ENCODE peak calls at places on chromosomes 5 and 9, in seven cellular contexts. One of them, this sample, is unnamed. For H3K27me3 and H3K4me1, the result is how much of the 10 kb centered on the place peaks cover.

GRCh38 chr9:76023715-76024195 is 133.3 kb downstream of the PCSK5 start:
- DNase-seq in testis: peak
- DNase-seq in H9: no peak
- DNase-seq in breast epithelium: no peak
- DNase-seq in IMR-90: no peak
- DNase-seq in left ventricle myocardium inferior: no peak
- DNase-seq in upper lobe of right lung: no peak
- DNase-seq in this sample: no peak

GRCh38 chr5:135737701-135738563 is 96.5 kb upstream of the SLC25A48 start:
- DNase-seq in IMR-90: no peak
- DNase-seq in testis: no peak
- DNase-seq in upper lobe of right lung: no peak
- DNase-seq in breast epithelium: no peak
- DNase-seq in left ventricle myocardium inferior: no peak
- DNase-seq in H9: peak
- DNase-seq in this sample: no peak

GRCh38 chr9:16315720-16316119 is 554.8 kb downstream of the BNC2 start:
- DNase-seq in IMR-90: no peak
- DNase-seq in testis: no peak
- DNase-seq in left ventricle myocardium inferior: no peak
- DNase-seq in breast epithelium: no peak
- DNase-seq in H9: peak
- DNase-seq in upper lobe of right lung: no peak
- DNase-seq in this sample: no peak

GRCh38 chr5:6576861-6577501 is 55.9 kb downstream of the NSUN2 start:
- DNase-seq in testis: peak
- DNase-seq in IMR-90: peak
- DNase-seq in left ventricle myocardium inferior: no peak
- DNase-seq in upper lobe of right lung: no peak
- DNase-seq in breast epithelium: no peak
- DNase-seq in H9: peak
- DNase-seq in this sample: peak

GRCh38 chr5:140800816-140801493 is at the start of gene PCDHA3:
- DNase-seq in H9: no peak
- DNase-seq in breast epithelium: no peak
- DNase-seq in left ventricle myocardium inferior: no peak
- DNase-seq in IMR-90: peak
- DNase-seq in testis: peak
- DNase-seq in upper lobe of right lung: no peak
- DNase-seq in this sample: peak

GRCh38 chr5:113488645-113489184 is 462 bp upstream of the MCC start:
- DNase-seq in breast epithelium: no peak
- DNase-seq in IMR-90: peak
- DNase-seq in left ventricle myocardium inferior: no peak
- DNase-seq in H9: no peak
- DNase-seq in testis: no peak
- DNase-seq in upper lobe of right lung: no peak
- DNase-seq in this sample: no peak

GRCh38 chr9:108245901-108246300 is 609.9 kb downstream of the ACTL7B start:
- DNase-seq in left ventricle myocardium inferior: no peak
- DNase-seq in IMR-90: no peak
- DNase-seq in breast epithelium: no peak
- DNase-seq in testis: no peak
- DNase-seq in upper lobe of right lung: no peak
- DNase-seq in H9: no peak
- DNase-seq in this sample: no peak

GRCh38 chr9:14542071-14542470 is 151.2 kb downstream of the ZDHHC21 start:
- DNase-seq in left ventricle myocardium inferior: no peak
- DNase-seq in H9: no peak
- DNase-seq in upper lobe of right lung: no peak
- DNase-seq in testis: no peak
- DNase-seq in IMR-90: no peak
- DNase-seq in breast epithelium: no peak
- DNase-seq in this sample: no peak

GRCh38 chr9:93951655-93952118 is 3.5 kb downstream of the BARX1 start:
- DNase-seq in upper lobe of right lung: no peak
- DNase-seq in IMR-90: no peak
- DNase-seq in testis: no peak
- DNase-seq in breast epithelium: no peak
- DNase-seq in left ventricle myocardium inferior: no peak
- DNase-seq in H9: peak
- DNase-seq in this sample: no peak

GRCh38 chr9:93949073-93949693 is 6.0 kb downstream of the BARX1 start:
- DNase-seq in breast epithelium: no peak
- DNase-seq in testis: no peak
- DNase-seq in IMR-90: no peak
- DNase-seq in H9: peak
- DNase-seq in upper lobe of right lung: no peak
- DNase-seq in left ventricle myocardium inferior: no peak
- DNase-seq in this sample: no peak

GRCh38 chr9:93948456-93949072 is 6.6 kb downstream of the BARX1 start:
- DNase-seq in breast epithelium: no peak
- DNase-seq in left ventricle myocardium inferior: no peak
- DNase-seq in testis: no peak
- DNase-seq in H9: peak
- DNase-seq in IMR-90: no peak
- DNase-seq in upper lobe of right lung: no peak
- DNase-seq in this sample: no peak

GRCh38 chr9:93950619-93951601 is 4.2 kb downstream of the BARX1 start:
- DNase-seq in left ventricle myocardium inferior: no peak
- DNase-seq in IMR-90: no peak
- DNase-seq in testis: peak
- DNase-seq in breast epithelium: no peak
- DNase-seq in H9: peak
- DNase-seq in upper lobe of right lung: peak
- DNase-seq in this sample: no peak

DNA sequence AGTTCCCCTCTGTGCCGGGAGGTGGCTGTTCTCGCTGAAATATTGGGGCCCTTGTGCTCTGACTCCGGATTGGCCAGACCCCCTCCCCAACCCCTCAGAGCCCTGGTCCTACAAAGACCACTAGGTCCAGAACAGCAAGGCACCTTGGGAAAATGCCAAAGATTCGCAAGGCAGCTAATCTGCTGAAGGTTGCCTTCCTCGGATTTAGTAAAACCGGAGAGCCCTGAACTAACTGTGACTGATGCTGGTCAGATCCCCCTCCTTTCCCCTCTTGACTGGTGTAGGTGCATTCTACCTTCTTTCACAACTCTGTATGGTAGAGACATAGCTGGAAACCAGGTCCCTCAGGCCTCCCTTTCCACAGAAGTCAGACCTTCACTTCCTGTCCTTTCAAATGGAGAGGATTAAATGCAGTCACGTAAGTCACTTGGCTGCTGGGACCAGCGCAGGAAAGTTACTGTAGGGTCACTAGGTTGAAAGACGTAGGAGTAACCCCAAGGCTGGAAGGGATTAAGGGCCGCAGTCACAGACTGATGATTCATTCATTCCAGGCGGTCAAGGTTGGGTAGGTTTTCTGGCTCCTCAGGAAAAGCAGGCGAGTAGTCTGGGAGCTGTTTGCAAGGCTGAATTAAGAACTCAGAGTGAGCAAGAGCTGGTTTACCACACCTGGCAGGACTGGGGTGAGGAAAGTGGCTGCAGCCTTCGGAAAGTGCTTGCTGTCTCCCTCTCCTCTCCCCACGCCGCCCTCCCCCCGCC is 5.3 kb downstream of the BARX1 start:
- DNase-seq in testis: no peak
- DNase-seq in H9: peak
- DNase-seq in left ventricle myocardium inferior: no peak
- DNase-seq in upper lobe of right lung: no peak
- DNase-seq in IMR-90: no peak
- DNase-seq in breast epithelium: no peak
- DNase-seq in this sample: no peak
- H3K27me3 ChIP-seq in testis: under half
- H3K27me3 ChIP-seq in H9: half or more
- H3K27me3 ChIP-seq in left ventricle myocardium inferior: half or more
- H3K27me3 ChIP-seq in upper lobe of right lung: half or more
- H3K27me3 ChIP-seq in IMR-90: half or more
- H3K27me3 ChIP-seq in breast epithelium: half or more
- H3K27me3 ChIP-seq in this sample: under half

GRCh38 chr5:61301345-61301744 is 30.7 kb upstream of the ZSWIM6 start:
- DNase-seq in H9: no peak
- DNase-seq in testis: no peak
- DNase-seq in breast epithelium: no peak
- DNase-seq in upper lobe of right lung: no peak
- DNase-seq in IMR-90: peak
- DNase-seq in left ventricle myocardium inferior: no peak
- DNase-seq in this sample: no peak

GRCh38 chr5:61299254-61299653 is 32.8 kb upstream of the ZSWIM6 start:
- DNase-seq in breast epithelium: peak
- DNase-seq in testis: no peak
- DNase-seq in H9: no peak
- DNase-seq in left ventricle myocardium inferior: no peak
- DNase-seq in upper lobe of right lung: no peak
- DNase-seq in IMR-90: no peak
- DNase-seq in this sample: no peak

GRCh38 chr5:61304611-61305369 is 27.3 kb upstream of the ZSWIM6 start:
- DNase-seq in left ventricle myocardium inferior: peak
- DNase-seq in breast epithelium: no peak
- DNase-seq in H9: no peak
- DNase-seq in testis: no peak
- DNase-seq in IMR-90: peak
- DNase-seq in upper lobe of right lung: peak
- DNase-seq in this sample: no peak

GRCh38 chr5:61303348-61303747 is 28.7 kb upstream of the ZSWIM6 start:
- DNase-seq in IMR-90: no peak
- DNase-seq in upper lobe of right lung: no peak
- DNase-seq in left ventricle myocardium inferior: no peak
- DNase-seq in breast epithelium: no peak
- DNase-seq in H9: no peak
- DNase-seq in testis: no peak
- DNase-seq in this sample: no peak

DNA sequence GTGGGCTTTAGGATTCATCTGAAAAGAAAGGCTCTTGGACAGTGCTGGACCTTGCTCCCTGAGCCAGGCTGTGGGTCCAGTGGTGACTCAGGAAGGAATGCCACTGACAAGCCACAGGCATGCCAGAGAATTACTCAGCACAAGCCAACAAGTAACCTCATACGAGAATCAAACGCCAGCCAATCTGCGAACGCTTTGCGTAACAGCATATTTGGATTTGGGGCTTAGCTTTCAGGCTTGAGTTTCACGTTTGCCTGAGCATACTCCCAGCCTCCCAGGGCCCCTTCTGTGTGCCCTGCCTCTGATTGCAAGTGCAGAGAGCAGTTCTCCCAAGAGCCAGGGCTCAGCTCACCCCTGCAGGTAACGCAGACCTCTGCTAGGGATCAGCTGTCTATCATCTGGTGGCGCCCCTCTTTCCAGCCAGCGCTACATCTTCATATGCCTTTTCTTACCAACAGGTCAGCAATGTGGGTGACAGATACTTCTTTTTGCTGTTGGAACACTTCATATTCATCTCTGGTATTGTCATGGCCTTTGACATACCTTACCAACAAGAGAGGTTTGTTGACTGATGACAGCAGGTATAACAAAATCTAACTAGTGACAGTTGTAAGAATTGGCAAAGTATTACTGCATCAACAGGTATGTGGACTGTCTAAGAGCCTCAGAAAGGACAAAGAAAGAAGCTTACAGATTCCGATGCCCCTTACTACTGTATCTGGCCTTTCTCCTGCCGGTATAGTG is 30.1 kb upstream of the ZSWIM6 start:
- DNase-seq in breast epithelium: peak
- DNase-seq in testis: no peak
- DNase-seq in H9: no peak
- DNase-seq in upper lobe of right lung: peak
- DNase-seq in left ventricle myocardium inferior: peak
- DNase-seq in IMR-90: peak
- DNase-seq in this sample: no peak
- H3K4me1 ChIP-seq in breast epithelium: under half
- H3K4me1 ChIP-seq in testis: under half
- H3K4me1 ChIP-seq in H9: under half
- H3K4me1 ChIP-seq in upper lobe of right lung: under half
- H3K4me1 ChIP-seq in left ventricle myocardium inferior: half or more
- H3K4me1 ChIP-seq in IMR-90: under half
- H3K4me1 ChIP-seq in this sample: under half

DNA sequence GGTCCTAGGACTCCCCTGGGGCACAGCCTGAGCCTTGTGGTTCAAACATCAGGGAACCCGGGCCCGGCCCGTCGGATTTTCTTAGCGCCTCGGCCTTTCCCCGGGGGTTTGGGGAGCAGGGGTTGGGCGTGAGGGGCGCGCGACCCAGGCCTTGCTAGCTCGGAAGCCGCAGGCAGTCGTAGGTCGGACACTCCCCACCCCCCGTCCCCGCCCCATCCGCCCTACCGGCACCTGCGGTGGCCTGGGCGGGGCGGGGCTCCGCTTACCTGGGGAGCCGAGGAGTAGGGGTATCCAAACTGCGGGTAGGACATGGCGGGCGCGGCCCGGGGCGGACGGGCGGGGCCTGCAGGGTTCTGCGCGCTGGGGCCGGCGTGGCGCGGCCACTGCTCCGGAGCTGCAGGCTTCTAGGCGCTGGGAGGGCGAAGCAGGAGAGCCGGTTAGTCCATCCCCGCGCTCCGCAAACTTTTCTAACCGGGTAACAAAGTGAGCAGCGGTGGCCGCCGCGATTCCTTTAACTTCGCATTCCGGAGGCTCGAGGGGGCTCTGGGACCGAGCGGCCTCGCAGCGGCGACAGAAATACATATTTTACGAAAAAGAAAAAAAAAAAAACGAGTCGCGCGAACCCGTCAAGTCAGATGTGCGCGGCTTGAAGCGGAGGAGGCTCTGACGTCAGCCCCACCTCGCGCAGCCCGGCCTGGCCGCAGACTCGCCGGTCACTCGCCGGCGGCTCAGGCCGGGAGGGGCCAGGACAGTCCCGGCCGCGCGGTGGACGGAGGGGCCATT is at the start of gene IRX4:
- DNase-seq in left ventricle myocardium inferior: no peak
- DNase-seq in H9: peak
- DNase-seq in IMR-90: peak
- DNase-seq in testis: peak
- DNase-seq in breast epithelium: no peak
- DNase-seq in upper lobe of right lung: no peak
- DNase-seq in this sample: no peak
- H3K27me3 ChIP-seq in left ventricle myocardium inferior: half or more
- H3K27me3 ChIP-seq in H9: half or more
- H3K27me3 ChIP-seq in IMR-90: half or more
- H3K27me3 ChIP-seq in testis: under half
- H3K27me3 ChIP-seq in breast epithelium: half or more
- H3K27me3 ChIP-seq in upper lobe of right lung: half or more
- H3K27me3 ChIP-seq in this sample: under half

DNA sequence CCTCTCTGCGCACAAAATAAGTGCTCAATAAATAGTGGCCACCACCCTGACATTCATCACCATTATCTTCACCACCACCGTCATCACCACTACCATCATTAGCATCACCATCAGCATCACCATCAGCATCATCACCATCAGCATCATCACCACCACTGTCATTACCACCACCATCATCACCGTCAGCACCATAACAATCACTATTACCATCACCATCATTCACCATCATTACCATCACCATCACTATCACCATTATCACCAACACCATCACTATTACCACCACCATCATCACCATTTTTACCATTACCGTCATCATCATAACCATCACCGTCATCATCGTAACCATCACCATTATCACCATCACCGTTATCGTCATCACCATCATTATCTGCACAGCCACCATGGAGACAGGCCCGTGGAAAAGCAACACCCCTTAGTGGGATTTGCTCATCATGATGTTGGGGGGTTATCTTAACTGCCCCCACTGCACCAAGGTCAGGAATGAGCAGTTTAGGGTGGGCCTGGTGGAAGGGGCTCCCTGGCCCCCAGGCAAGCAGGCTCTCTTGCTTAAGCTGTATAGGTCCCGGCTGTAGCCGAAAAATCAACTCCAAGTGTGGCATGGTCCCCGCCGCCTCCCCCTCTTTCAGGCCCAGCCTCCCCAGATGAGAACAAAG is 18.1 kb downstream of the AKNA start:
- DNase-seq in testis: no peak
- DNase-seq in upper lobe of right lung: peak
- DNase-seq in left ventricle myocardium inferior: no peak
- DNase-seq in breast epithelium: no peak
- DNase-seq in H9: no peak
- DNase-seq in IMR-90: no peak
- DNase-seq in this sample: no peak
- H3K4me1 ChIP-seq in testis: under half
- H3K4me1 ChIP-seq in upper lobe of right lung: half or more
- H3K4me1 ChIP-seq in left ventricle myocardium inferior: under half
- H3K4me1 ChIP-seq in breast epithelium: under half
- H3K4me1 ChIP-seq in H9: under half
- H3K4me1 ChIP-seq in IMR-90: under half
- H3K4me1 ChIP-seq in this sample: under half

This sample was measured in HAP-1.